ENCODE peak calls at places on chromosomes 4 and X, in nine cellular contexts. J is mammary epithelial cell; Z is CD4-positive, alpha-beta memory T cell; C is testis; F is GM23248; K is Peyer's patch; W is CD4-positive, CD25-positive, alpha-beta regulatory T cell; B is lung; H is PC-3. N is an unnamed sample.

GRCh38 chr4:48542888-48543287 is 52.8 kb downstream of the ZAR1 start:
- DNase-seq in K (no peak), J (no peak), W (no peak), H (no peak), B (no peak), F (no peak), C (no peak), Z (no peak), N (no peak)

GRCh38 chrX:2521092-2521926 is 20.5 kb upstream of the DHRSX start:
- DNase-seq in C (no peak), B (no peak), F (no peak), K (no peak), W (no peak), J (no peak), Z (no peak), H (no peak), N (no peak)

GRCh38 chr4:156173481-156173880 is 219.8 kb upstream of the CTSO start:
- DNase-seq in K (no peak), J (no peak), Z (no peak), F (no peak), C (no peak), W (no peak), B (no peak), H (no peak), N (no peak)

GRCh38 chr4:36241771-36242170 is 2.5 kb downstream of the ARAP2 start:
- DNase-seq in W (no peak), K (no peak), C (no peak), B (no peak), J (no peak), H (no peak), F (no peak), Z (peak; percentile 58), N (no peak)

GRCh38 chr4:176448761-176449160 is 129.0 kb downstream of the SPCS3 start:
- DNase-seq in B (no peak), H (no peak), K (no peak), Z (no peak), F (no peak), C (no peak), W (no peak), J (no peak), N (no peak)

GRCh38 chr4:185468999-185469398 is 2.5 kb downstream of the CCDC110 start:
- DNase-seq in H (no peak), J (no peak), F (no peak), W (no peak), B (no peak), C (no peak), K (no peak), Z (no peak), N (no peak)

GRCh38 chr4:112327950-112328349 is 30.8 kb downstream of the ALPK1 start:
- DNase-seq in Z (peak; percentile 46), B (no peak), K (no peak), C (no peak), F (peak; percentile 70), J (peak; percentile 45), W (no peak), H (peak; percentile 72), N (peak; percentile 51)

GRCh38 chrX:7586126-7586525 is 256.8 kb upstream of the VCX start:
- DNase-seq in F (peak; percentile 62), Z (no peak), W (no peak), C (no peak), B (no peak), H (peak; percentile 53), K (no peak), J (peak; percentile 16), N (no peak)

GRCh38 chrX:39398215-39398972 is 597.1 kb downstream of the MID1IP1 start:
- DNase-seq in C (peak; percentile 24), Z (no peak), W (no peak), F (no peak), H (no peak), K (no peak), B (no peak), J (no peak), N (no peak)

GRCh38 chrX:55867254-55867653 is 149.7 kb downstream of the RRAGB start:
- DNase-seq in F (peak; percentile 29), B (no peak), K (no peak), H (peak; percentile 35), J (peak; percentile 58), W (no peak), Z (no peak), C (no peak), N (peak; percentile 14)

GRCh38 chrX:132877954-132878536 is 80.4 kb downstream of the HS6ST2 start:
- DNase-seq in J (no peak), H (no peak), B (no peak), W (no peak), K (no peak), F (no peak), C (no peak), Z (no peak), N (no peak)

GRCh38 chr4:156971168-156971601 is 414 bp downstream of the PDGFC start:
- DNase-seq in C (peak; percentile 38), H (no peak), W (no peak), B (peak; percentile 29), Z (no peak), J (no peak), F (no peak), K (peak; percentile 58), N (no peak)

GRCh38 chrX:129954804-129955203 is 27.6 kb upstream of the BCORL1 start:
- DNase-seq in J (no peak), Z (no peak), B (no peak), K (no peak), W (no peak), H (no peak), C (no peak), F (no peak), N (no peak)
- H3K27me3 ChIP-seq in J (no peaks in the 10 kb centered on the region), Z (no peaks in the 10 kb centered on the region), B (no peaks in the 10 kb centered on the region), K (no peaks in the 10 kb centered on the region), W (no peaks in the 10 kb centered on the region), H (no peaks in the 10 kb centered on the region), C (no peaks in the 10 kb centered on the region), F (no peaks in the 10 kb centered on the region), N (peaks cover 10% of the 10 kb centered on the region)

GRCh38 chrX:92213781-92214180 is 434.6 kb downstream of the PCDH11X start:
- DNase-seq in J (peak; percentile 2), K (no peak), F (no peak), B (no peak), H (peak; percentile 70), W (no peak), Z (no peak), C (no peak), N (no peak)

DNA sequence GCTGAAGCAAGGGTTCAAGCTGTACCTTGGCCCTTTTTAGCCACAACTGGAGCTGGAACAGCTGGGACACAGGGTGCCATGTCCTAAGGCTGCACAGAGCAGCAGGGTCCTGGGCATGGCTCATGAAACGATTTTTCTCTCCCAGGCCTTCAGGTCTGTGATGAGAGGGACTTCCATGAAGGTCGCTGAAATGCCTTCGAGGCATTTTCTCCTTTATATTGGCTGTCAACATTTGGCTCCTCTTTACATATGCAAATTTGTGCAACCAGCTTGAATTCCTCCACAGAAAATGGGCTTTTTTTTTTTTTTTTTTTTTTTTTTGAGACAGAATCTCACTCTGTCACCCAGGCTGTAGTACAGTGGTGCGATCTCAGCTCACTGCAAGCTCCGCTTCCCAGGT is 430.8 kb downstream of the PCDH11X start:
- DNase-seq in Z (no peak), J (no peak), B (no peak), F (no peak), C (no peak), H (no peak), W (no peak), K (no peak), N (no peak)
- H3K27me3 ChIP-seq in Z (no peaks in the 10 kb centered on the region), J (no peaks in the 10 kb centered on the region), B (no peaks in the 10 kb centered on the region), F (no peaks in the 10 kb centered on the region), C (no peaks in the 10 kb centered on the region), H (no peaks in the 10 kb centered on the region), W (no peaks in the 10 kb centered on the region), K (no peaks in the 10 kb centered on the region), N (no peaks in the 10 kb centered on the region)

GRCh38 chr4:41874873-41875272 is 60.4 kb upstream of the TMEM33 start:
- DNase-seq in B (no peak), C (no peak), H (no peak), F (no peak), J (no peak), W (no peak), Z (no peak), K (no peak), N (no peak)

GRCh38 chr4:41879552-41879951 is 55.7 kb upstream of the TMEM33 start:
- DNase-seq in H (no peak), K (no peak), B (no peak), Z (no peak), J (no peak), F (no peak), W (no peak), C (no peak), N (no peak)

GRCh38 chr4:41878991-41879491 is 56.2 kb upstream of the TMEM33 start:
- DNase-seq in Z (no peak), W (no peak), J (no peak), C (no peak), B (no peak), H (no peak), F (no peak), K (no peak), N (no peak)

GRCh38 chr4:41878170-41878941 is 56.9 kb upstream of the TMEM33 start:
- DNase-seq in K (no peak), J (no peak), F (no peak), B (no peak), C (no peak), Z (no peak), W (no peak), H (no peak), N (no peak)

DNA sequence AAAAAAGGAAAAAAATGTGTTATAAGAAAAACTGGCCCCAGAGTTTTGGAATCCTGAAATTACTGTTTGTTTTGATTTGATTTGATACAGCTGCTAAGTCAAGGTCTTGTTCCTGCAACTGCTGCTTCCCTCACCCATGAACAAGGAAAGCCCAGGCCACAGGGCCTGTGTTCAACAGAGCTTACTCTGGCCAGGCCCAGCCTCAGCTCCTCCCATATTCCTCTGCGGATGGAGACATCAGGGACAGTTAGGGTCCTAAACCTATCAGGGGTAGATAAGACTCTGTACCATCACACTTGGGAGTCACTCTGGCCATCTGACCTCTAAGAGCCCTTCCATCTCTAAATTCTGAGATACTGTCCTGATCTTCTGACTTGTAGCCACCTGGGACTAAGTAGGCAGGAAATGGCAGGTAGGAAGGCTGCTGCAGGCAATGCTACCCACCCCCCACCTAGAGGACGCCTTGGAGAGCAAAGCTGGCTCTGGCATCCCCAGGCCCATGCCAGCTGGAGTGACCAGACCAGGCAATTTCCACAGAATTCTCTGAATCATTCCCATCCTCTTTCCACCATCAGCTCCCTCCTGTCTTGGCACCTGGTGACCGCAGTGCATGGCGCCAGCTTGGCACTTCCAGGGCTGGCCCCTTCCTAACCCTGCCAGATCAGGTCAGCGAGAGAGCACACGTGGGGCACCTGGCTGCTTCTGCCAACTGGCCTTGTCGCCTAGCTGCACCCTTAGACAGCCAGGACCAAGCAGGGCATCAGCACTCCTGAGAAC is 58.0 kb upstream of the TMEM33 start:
- DNase-seq in J (no peak), W (no peak), B (no peak), K (no peak), H (no peak), Z (no peak), F (no peak), C (no peak), N (no peak)
- H3K27me3 ChIP-seq in J (peaks cover 66% of the 10 kb centered on the region), W (peaks cover 56% of the 10 kb centered on the region), B (no peaks in the 10 kb centered on the region), K (no peaks in the 10 kb centered on the region), H (peaks cover 28% of the 10 kb centered on the region), Z (peaks cover 33% of the 10 kb centered on the region), F (peaks cover 94% of the 10 kb centered on the region), C (no peaks in the 10 kb centered on the region), N (peaks cover 100% of the 10 kb centered on the region)

DNA sequence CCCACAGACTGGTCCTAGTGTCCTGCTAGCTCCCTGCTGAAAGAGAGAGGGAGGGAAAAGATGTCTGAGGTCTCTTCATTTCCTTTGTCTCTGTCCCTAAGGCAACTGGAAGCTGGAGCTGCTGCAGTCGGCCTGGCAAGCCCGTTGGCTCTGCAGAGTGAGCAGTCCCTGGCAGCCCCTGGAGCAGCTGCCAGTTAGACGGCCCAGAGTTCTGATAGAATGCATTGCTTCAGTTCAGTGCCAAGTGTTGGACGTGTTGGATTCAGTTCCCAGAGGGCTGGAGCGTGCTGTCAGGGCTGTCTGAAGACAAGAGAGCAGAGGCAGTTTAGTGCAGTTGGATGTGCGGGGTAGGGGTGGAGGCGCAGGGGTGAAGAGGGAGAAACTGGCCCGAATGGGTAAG is 950 bp downstream of the KCNE5 start:
- DNase-seq in F (no peak), B (no peak), W (no peak), C (no peak), H (no peak), J (no peak), Z (no peak), K (no peak), N (no peak)
- H3K27me3 ChIP-seq in F (no peaks in the 10 kb centered on the region), B (peaks cover 2% of the 10 kb centered on the region), W (no peaks in the 10 kb centered on the region), C (no peaks in the 10 kb centered on the region), H (no peaks in the 10 kb centered on the region), J (no peaks in the 10 kb centered on the region), Z (no peaks in the 10 kb centered on the region), K (no peaks in the 10 kb centered on the region), N (no peaks in the 10 kb centered on the region)